ENCODE peak calls at places on chromosomes 1 and 21, in seven cellular contexts. S is 8988T; R is GM12864; A is Calu3; N is NK-92 treated with Interleukin-12 subunit alpha and Interleukin-12 subunit beta, amount 100 ng/mL, for 24 hours; I is endodermal cell; V is tibial nerve. Q is an unnamed sample.

GRCh38 chr1:22567994-22568393 is 4.7 kb downstream of the EPHA8 start:
- DNase-seq in S (no peak), R (no peak), A (no peak), N (no peak), I (no peak), V (no peak), Q (no peak)

GRCh38 chr1:66399888-66400529 is 133.9 kb upstream of the SGIP1 start:
- DNase-seq in S (no peak), R (no peak), A (no peak), N (no peak), I (no peak), V (no peak), Q (no peak)

GRCh38 chr1:79079770-79080169 is 73.2 kb upstream of the ADGRL4 start:
- DNase-seq in S (no peak), R (no peak), A (peak), N (no peak), I (peak), V (no peak), Q (peak)

GRCh38 chr1:81936838-81937237 is 136.1 kb downstream of the ADGRL2 start:
- DNase-seq in S (no peak), R (no peak), A (no peak), N (no peak), I (no peak), V (no peak), Q (no peak)

GRCh38 chr1:190478193-190479007 is 736 bp upstream of the BRINP3 start:
- DNase-seq in S (no peak), R (no peak), A (peak), N (no peak), I (peak), V (no peak), Q (peak)

GRCh38 chr1:151371744-151372410 is 628 bp downstream of the SELENBP1 start:
- DNase-seq in S (no peak), R (no peak), A (peak), N (no peak), I (no peak), V (no peak), Q (peak)

GRCh38 chr21:25639922-25640670 is 1.0 kb downstream of the JAM2 start:
- DNase-seq in S (no peak), R (no peak), A (no peak), N (no peak), I (peak), V (peak), Q (peak)

GRCh38 chr1:115555446-115555845 is 86.3 kb upstream of the VANGL1 start:
- DNase-seq in S (no peak), R (no peak), A (no peak), N (no peak), I (no peak), V (no peak), Q (no peak)

GRCh38 chr1:11538886-11539285 is 59.9 kb downstream of the DISP3 start:
- DNase-seq in S (no peak), R (no peak), A (no peak), N (no peak), I (no peak), V (no peak), Q (no peak)

GRCh38 chr1:65971547-65971946 is 178.9 kb downstream of the PDE4B start:
- DNase-seq in S (no peak), R (no peak), A (no peak), N (no peak), I (no peak), V (no peak), Q (no peak)

Q was measured in cardiac muscle cell.